ENCODE peak calls at places on chromosomes 11 and 22, in five cellular contexts. F, W, A, H and R are unnamed samples.

GRCh38 chr11:116660011-116660410 is 112.8 kb downstream of the BUD13 start:
- DNase-seq in A (no peak), F (no peak), W (no peak), H (no peak), R (no peak)

GRCh38 chr22:46619830-46620501 is at the start of gene GRAMD4:
- DNase-seq in H (peak), A (peak), W (peak), F (no peak), R (no peak)

GRCh38 chr22:26169312-26170111 is at the start of gene SEZ6L:
- DNase-seq in H (peak), A (peak), F (peak), W (peak), R (peak)

GRCh38 chr11:4025957-4026324 is 68.7 kb upstream of the RRM1 start:
- DNase-seq in H (no peak), F (no peak), A (peak), W (no peak), R (no peak)

GRCh38 chr22:49449377-49449776 is 378.3 kb downstream of the BRD1 start:
- DNase-seq in W (no peak), A (no peak), F (no peak), H (no peak), R (no peak)

GRCh38 chr22:49449811-49450386 is 377.8 kb downstream of the BRD1 start:
- DNase-seq in H (no peak), F (no peak), A (no peak), W (peak), R (no peak)

GRCh38 chr11:64086263-64086938 is 50.7 kb downstream of the FLRT1 start:
- DNase-seq in W (no peak), H (peak), F (no peak), A (peak), R (no peak)

GRCh38 chr22:24937114-24937513 is 9.4 kb downstream of the LHFPL7 start:
- DNase-seq in H (no peak), A (peak), W (peak), F (no peak), R (no peak)

GRCh38 chr22:26429458-26430238 is 588 bp downstream of the ASPHD2 start:
- DNase-seq in A (no peak), F (peak), W (no peak), H (no peak), R (peak)

GRCh38 chr22:49305215-49305965 is 522.3 kb downstream of the BRD1 start:
- DNase-seq in F (peak), H (peak), A (no peak), W (peak), R (peak)

GRCh38 chr22:31044262-31044861 is 36.8 kb upstream of the SMTN start:
- DNase-seq in W (no peak), F (no peak), H (no peak), A (peak), R (no peak)

DNA sequence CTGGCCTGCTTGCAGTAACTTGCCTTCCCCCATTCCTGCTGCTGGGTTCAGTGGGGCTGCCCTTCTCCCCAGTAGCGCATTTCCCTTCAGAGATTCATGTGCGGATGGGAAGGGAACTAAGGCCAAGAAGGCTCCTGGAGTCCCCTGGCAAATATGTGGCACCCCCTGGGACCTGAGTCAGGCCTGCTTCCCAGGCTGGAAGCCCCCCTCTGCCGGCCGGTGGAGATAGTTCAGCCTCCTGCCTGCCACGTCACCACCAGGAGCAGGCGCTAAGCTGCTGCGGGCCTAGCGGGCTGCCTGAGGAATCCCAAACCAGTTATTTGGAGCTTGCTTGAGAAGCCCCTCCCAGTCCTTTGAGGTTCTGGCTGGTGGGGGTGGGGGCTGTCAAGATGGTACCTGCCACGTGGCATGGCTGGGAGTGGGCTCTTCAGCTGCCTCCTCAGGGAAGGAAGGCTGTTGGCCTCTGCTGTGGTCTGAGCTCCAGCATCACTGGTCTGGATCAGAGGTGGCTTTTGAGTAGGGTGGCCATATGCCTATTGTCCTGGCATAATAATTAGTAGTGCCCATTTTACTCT is 2.0 kb downstream of the SERPINH1 start:
- DNase-seq in F (peak), W (peak), H (no peak), A (peak), R (no peak)
- TF ChIP-seq CTCF in F (peak), W (peak), H (no peak), A (peak), R (no peak)

GRCh38 chr11:83523676-83524075 is 237.5 kb upstream of the CCDC90B start:
- DNase-seq in A (no peak), W (no peak), H (no peak), F (no peak), R (no peak)

GRCh38 chr11:83520849-83521248 is 234.7 kb upstream of the CCDC90B start:
- DNase-seq in F (no peak), A (no peak), W (no peak), H (no peak), R (no peak)

GRCh38 chr11:83521647-83522596 is 235.8 kb upstream of the CCDC90B start:
- DNase-seq in W (peak), H (no peak), A (peak), F (no peak), R (no peak)
- TF ChIP-seq CTCF in W (peak), H (peak), A (peak), F (peak), R (peak)

DNA sequence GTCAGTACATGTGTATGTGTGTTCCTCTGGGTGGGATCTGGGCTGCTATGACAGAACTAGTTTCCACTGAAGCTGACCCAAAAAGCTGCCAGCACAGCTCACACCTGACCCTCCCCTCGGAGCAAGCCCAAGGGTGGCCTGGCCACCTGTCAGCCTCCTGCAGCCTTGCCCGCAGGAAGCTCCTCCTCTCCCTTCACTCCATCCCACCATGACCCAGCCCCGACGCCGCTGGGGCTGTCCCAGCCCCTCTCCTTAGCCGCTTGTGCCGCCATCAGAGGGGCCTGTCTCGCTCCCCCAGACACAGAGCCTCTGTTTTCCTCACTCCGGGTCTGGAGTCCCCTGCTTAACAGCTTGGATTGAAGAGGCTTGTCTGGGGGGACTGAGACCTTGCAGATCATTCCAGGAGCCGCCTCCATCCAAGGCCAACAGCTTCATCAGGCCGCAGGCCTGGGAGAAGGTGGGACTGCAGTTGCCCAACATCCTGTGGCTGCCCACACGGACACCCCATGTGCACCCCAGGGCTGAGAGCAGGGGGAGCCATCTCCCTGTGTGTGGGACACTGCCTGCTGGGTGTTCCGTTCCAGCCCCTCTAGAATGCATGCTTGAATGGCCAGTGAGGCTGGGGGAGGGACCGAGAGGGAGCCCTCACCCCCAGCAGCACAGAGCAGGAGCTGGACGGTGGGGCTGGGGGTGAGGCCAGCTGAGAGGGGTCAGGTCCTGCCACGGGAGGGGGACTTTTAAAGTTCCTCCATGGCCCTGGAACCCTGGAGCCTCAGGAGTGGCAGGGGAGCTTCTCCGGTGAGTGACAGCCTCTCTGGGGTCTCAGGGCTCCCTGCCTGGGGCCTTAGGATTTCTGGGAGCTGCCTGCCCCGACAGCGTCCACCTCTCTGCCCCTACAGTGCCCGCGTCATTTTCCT is 696 bp downstream of the MRGPRF start:
- DNase-seq in F (no peak), H (no peak), W (peak), A (peak), R (no peak)
- TF ChIP-seq CTCF in F (no peak), H (no peak), W (no peak), A (no peak), R (no peak)

DNA sequence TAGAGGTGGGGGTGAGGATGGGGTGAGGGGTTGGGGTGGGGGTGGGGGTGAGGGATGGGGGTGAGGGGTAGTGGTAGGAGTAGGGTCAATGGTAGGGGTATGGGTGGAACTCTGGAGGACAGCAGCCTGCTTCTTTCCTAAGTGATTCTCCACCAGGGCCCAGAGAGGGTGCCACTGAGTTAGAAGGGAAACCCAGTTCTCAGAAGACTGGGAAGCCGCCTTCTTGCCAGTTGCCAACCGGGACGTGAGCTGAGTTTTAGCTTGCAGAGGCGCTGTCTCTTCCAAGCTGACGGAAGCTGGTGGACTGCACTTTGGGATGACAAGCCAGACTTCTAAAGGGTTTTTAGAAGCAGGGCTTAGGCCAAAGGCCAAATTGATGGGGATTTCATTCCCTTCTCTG is 104.4 kb downstream of the NAT10 start:
- DNase-seq in A (no peak), W (peak), H (no peak), F (no peak), R (no peak)
- TF ChIP-seq CTCF in A (peak), W (no peak), H (no peak), F (no peak), R (no peak)

GRCh38 chr11:61555051-61555969 is 25.6 kb downstream of the SYT7 start:
- DNase-seq in F (peak), A (no peak), W (peak), H (no peak), R (no peak)
- TF ChIP-seq CTCF in F (peak), A (peak), W (peak), H (no peak), R (no peak)